ENCODE peak calls at places on chromosome 18, in seven cellular contexts. L, C, A, M, Z, X and N are unnamed samples.

GRCh38 chr18:8238507-8238906 is 370.7 kb upstream of the RAB12 start:
- DNase-seq in X (no peak), C (peak), L (peak), Z (no peak), M (peak), A (peak), N (no peak)

GRCh38 chr18:61635901-61636528 is 256.8 kb downstream of the RNF152 start:
- DNase-seq in X (no peak), C (peak), A (peak), Z (peak), M (peak), L (peak), N (peak)

GRCh38 chr18:45662468-45662867 is 47.2 kb downstream of the SLC14A2 start:
- DNase-seq in M (peak), Z (no peak), L (no peak), C (peak), A (no peak), X (no peak), N (no peak)

GRCh38 chr18:80023173-80023572 is 11.1 kb upstream of the RBFA start:
- DNase-seq in M (no peak), C (no peak), X (no peak), A (peak), Z (no peak), L (no peak), N (no peak)

GRCh38 chr18:47754311-47755101 is 176.0 kb downstream of the SMAD2 start:
- DNase-seq in A (peak), M (peak), X (peak), L (peak), C (peak), Z (peak), N (peak)

GRCh38 chr18:28189400-28190239 is 12.7 kb upstream of the CDH2 start:
- DNase-seq in C (peak), L (peak), A (peak), X (no peak), M (peak), Z (no peak), N (peak)

GRCh38 chr18:36732264-36732663 is 96.5 kb downstream of the TPGS2 start:
- DNase-seq in X (no peak), M (no peak), Z (no peak), A (no peak), L (no peak), C (no peak), N (no peak)

GRCh38 chr18:53843113-53843512 is 381.4 kb downstream of the MBD2 start:
- DNase-seq in X (no peak), A (no peak), M (no peak), C (no peak), Z (no peak), L (no peak), N (no peak)

GRCh38 chr18:76686737-76687231 is 135.6 kb upstream of the ZNF236 start:
- DNase-seq in A (peak), X (peak), M (peak), L (peak), Z (peak), C (peak), N (peak)

GRCh38 chr18:950882-951539 is 46.3 kb downstream of the ADCYAP1 start:
- DNase-seq in M (no peak), Z (no peak), C (no peak), X (no peak), A (no peak), L (no peak), N (no peak)

GRCh38 chr18:79503406-79503805 is 107.7 kb downstream of the NFATC1 start:
- DNase-seq in C (no peak), M (no peak), L (no peak), Z (no peak), X (no peak), A (no peak), N (no peak)

GRCh38 chr18:59715966-59716369 is 18.7 kb upstream of the CCBE1 start:
- DNase-seq in Z (no peak), X (no peak), M (peak), C (peak), L (no peak), A (no peak), N (no peak)

GRCh38 chr18:80254971-80255500 is 7.7 kb upstream of the PARD6G start:
- DNase-seq in X (no peak), L (no peak), M (no peak), Z (no peak), C (no peak), A (no peak), N (no peak)

GRCh38 chr18:44521673-44522032 is 159.0 kb upstream of the SETBP1 start:
- DNase-seq in C (no peak), A (no peak), X (no peak), L (no peak), Z (no peak), M (no peak), N (no peak)

GRCh38 chr18:22198163-22198562 is 28.8 kb downstream of the GATA6 start:
- DNase-seq in X (no peak), A (no peak), Z (no peak), L (no peak), C (no peak), M (no peak), N (no peak)

GRCh38 chr18:36499938-36500337 is 202.4 kb downstream of the FHOD3 start:
- DNase-seq in A (peak), M (peak), Z (no peak), C (no peak), L (no peak), X (no peak), N (no peak)

GRCh38 chr18:31225668-31226067 is 63.0 kb upstream of the DSC1 start:
- DNase-seq in Z (peak), C (peak), M (peak), A (no peak), L (no peak), X (no peak), N (no peak)

GRCh38 chr18:79458917-79459803 is 63.4 kb downstream of the NFATC1 start:
- DNase-seq in C (no peak), A (no peak), M (no peak), L (no peak), X (peak), Z (no peak), N (no peak)

GRCh38 chr18:63676927-63677326 is 15.2 kb upstream of the SERPINB3 start:
- DNase-seq in A (no peak), L (no peak), X (no peak), M (no peak), C (no peak), Z (no peak), N (no peak)

GRCh38 chr18:29749699-29750098 is 1292.8 kb downstream of the DSC3 start:
- DNase-seq in A (no peak), M (peak), C (peak), X (no peak), L (peak), Z (no peak), N (no peak)

GRCh38 chr18:29063346-29063745 is 886.4 kb upstream of the CDH2 start:
- DNase-seq in M (no peak), X (no peak), L (no peak), A (no peak), C (no peak), Z (no peak), N (no peak)

GRCh38 chr18:31700990-31701389 is 16.6 kb upstream of the B4GALT6 start:
- DNase-seq in A (no peak), Z (no peak), L (no peak), C (no peak), X (no peak), M (no peak), N (no peak)

GRCh38 chr18:41940506-41941215 is 14.4 kb upstream of the PIK3C3 start:
- DNase-seq in A (no peak), C (peak), M (peak), Z (no peak), L (peak), X (no peak), N (no peak)

GRCh38 chr18:63564021-63564420 is 21.9 kb downstream of the SERPINB12 start:
- DNase-seq in Z (no peak), M (no peak), X (no peak), A (no peak), L (no peak), C (no peak), N (no peak)

GRCh38 chr18:36075862-36076587 is 8.7 kb upstream of the RPRD1A start:
- DNase-seq in M (peak), C (peak), A (peak), L (peak), Z (no peak), X (no peak), N (no peak)

GRCh38 chr18:22179174-22179573 is 9.8 kb downstream of the GATA6 start:
- DNase-seq in A (no peak), M (peak), L (peak), Z (no peak), X (no peak), C (peak), N (no peak)

GRCh38 chr18:55405655-55406373 is 182.2 kb downstream of the TCF4 start:
- DNase-seq in Z (peak), M (peak), C (peak), A (no peak), L (peak), X (no peak), N (peak)

GRCh38 chr18:711330-711692 is 1.1 kb downstream of the ENOSF1 start:
- DNase-seq in M (no peak), L (no peak), Z (no peak), A (no peak), C (no peak), X (no peak), N (peak)

GRCh38 chr18:55286257-55286825 is 301.7 kb downstream of the TCF4 start:
- DNase-seq in L (no peak), C (no peak), X (no peak), Z (no peak), M (no peak), A (no peak), N (no peak)

GRCh38 chr18:75214766-75215515 is 4.3 kb downstream of the TSHZ1 start:
- DNase-seq in M (no peak), Z (no peak), A (no peak), X (no peak), C (no peak), L (peak), N (no peak)

GRCh38 chr18:8762968-8763367 is 57.6 kb downstream of the MTCL1 start:
- DNase-seq in M (no peak), L (no peak), A (no peak), C (no peak), Z (no peak), X (no peak), N (no peak)

GRCh38 chr18:32607816-32608215 is 137.1 kb upstream of the GAREM1 start:
- DNase-seq in Z (no peak), A (no peak), L (no peak), C (no peak), X (no peak), M (no peak), N (no peak)

GRCh38 chr18:5197032-5197434 is at the start of gene AKAIN1:
- DNase-seq in X (no peak), C (peak), M (peak), Z (peak), L (peak), A (no peak), N (peak)

GRCh38 chr18:58038063-58038462 is 6.0 kb upstream of the NEDD4L start:
- DNase-seq in Z (no peak), C (no peak), X (no peak), M (no peak), L (no peak), A (peak), N (no peak)

GRCh38 chr18:58034370-58034769 is 9.7 kb upstream of the NEDD4L start:
- DNase-seq in M (no peak), Z (no peak), L (no peak), X (no peak), C (no peak), A (no peak), N (no peak)

GRCh38 chr18:58041633-58042032 is 2.4 kb upstream of the NEDD4L start:
- DNase-seq in C (no peak), Z (no peak), M (peak), X (no peak), A (peak), L (peak), N (no peak)

GRCh38 chr18:58042826-58043362 is 1.1 kb upstream of the NEDD4L start:
- DNase-seq in A (peak), Z (no peak), M (peak), C (no peak), X (no peak), L (no peak), N (no peak)

GRCh38 chr18:58037163-58037562 is 6.9 kb upstream of the NEDD4L start:
- DNase-seq in X (no peak), L (no peak), C (no peak), A (no peak), M (no peak), Z (no peak), N (no peak)
- TF ChIP-seq CTCF in X (no peak), L (no peak), C (no peak), A (no peak), M (no peak), Z (no peak), N (no peak)

DNA sequence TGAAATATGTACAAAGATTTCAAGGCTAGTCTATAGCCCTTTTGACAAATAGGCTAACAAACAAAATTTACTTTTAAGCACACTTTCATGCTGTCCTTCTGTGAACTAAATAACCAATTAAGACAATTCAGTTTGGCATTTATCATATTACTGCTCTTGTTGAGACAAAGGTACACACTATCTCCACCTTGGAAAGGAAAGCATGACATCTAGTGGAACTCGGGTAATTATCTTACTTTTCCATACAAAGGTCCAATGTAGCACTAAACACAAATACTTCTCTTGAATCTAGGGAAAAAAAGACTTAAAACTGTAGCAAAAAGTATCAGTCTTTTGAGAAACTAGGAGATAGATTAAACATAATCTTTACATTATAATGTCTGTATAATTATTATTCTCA is 125.0 kb upstream of the CD226 start:
- DNase-seq in A (no peak), L (peak), X (no peak), Z (no peak), C (peak), M (peak), N (no peak)
- TF ChIP-seq CTCF in A (no peak), L (peak), X (peak), Z (no peak), C (peak), M (peak), N (no peak)

GRCh38 chr18:52582516-52582915 is 242.5 kb downstream of the DCC start:
- DNase-seq in Z (no peak), A (no peak), X (no peak), C (no peak), M (no peak), L (no peak), N (no peak)
- TF ChIP-seq CTCF in Z (no peak), A (no peak), X (no peak), C (no peak), M (no peak), L (no peak), N (no peak)

DNA sequence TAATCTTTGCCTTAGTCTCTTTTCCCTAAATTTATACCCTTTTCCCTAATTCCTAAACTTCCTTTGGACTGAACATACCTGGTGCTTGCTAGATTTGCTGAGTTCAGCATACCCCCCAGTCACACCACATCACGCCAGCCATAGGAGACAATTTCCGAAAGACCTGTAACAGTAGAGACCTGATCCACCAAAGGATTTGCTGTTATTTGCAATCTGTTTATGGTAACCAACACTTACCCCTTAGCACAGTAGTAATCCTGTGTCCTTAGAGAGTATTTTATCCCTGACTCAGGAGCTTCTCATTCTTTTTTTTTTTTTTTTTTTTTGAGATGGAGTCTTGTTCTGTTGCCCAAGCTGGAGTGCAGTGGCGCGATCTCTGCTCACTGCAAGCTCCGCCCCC is 8.6 kb downstream of the PSMG2 start:
- DNase-seq in C (no peak), L (no peak), A (no peak), X (peak), Z (no peak), M (no peak), N (no peak)
- TF ChIP-seq CTCF in C (no peak), L (no peak), A (no peak), X (no peak), Z (no peak), M (no peak), N (no peak)

GRCh38 chr18:26206488-26206887 is 19.8 kb upstream of the TAF4B start:
- DNase-seq in A (no peak), L (no peak), Z (no peak), X (no peak), C (no peak), M (no peak), N (no peak)

GRCh38 chr18:26207937-26208336 is 18.3 kb upstream of the TAF4B start:
- DNase-seq in M (no peak), A (no peak), C (no peak), X (no peak), Z (no peak), L (no peak), N (no peak)

GRCh38 chr18:26210147-26210546 is 16.1 kb upstream of the TAF4B start:
- DNase-seq in X (no peak), Z (no peak), L (no peak), A (no peak), C (no peak), M (no peak), N (no peak)

GRCh38 chr18:26205318-26205717 is 20.9 kb upstream of the TAF4B start:
- DNase-seq in Z (no peak), X (no peak), C (no peak), M (no peak), A (no peak), L (no peak), N (no peak)

DNA sequence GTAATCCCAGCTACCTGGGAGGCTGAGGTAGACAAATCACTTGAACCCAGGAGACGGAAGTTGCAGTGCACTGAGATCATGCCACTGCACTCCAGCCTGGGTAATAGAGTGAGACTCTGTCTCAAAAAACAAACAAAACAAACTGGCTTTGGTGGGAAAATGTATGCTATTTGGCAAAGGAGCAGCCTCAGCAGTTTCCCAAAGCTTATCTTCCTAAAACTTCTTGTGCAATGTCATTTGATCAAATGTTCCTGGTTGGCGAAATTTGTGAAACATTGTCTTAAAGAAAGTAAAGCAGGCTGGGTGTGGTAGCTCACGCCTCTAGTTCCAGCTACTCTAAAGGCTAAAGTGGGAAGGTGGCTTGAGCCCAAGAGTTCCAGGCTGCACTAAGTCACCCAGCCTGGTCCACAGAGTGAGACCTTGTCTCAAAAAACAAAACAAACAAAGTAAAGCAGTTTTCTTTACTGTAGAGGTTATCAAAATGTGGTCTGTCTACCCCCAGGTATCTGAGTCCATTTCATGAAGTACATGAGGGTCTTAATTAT is 17.3 kb upstream of the TAF4B start:
- DNase-seq in Z (no peak), L (no peak), X (no peak), M (no peak), C (no peak), A (no peak), N (no peak)
- TF ChIP-seq CTCF in Z (no peak), L (no peak), X (no peak), M (no peak), C (no peak), A (no peak), N (no peak)

GRCh38 chr18:73136134-73136533 is 268.3 kb upstream of the NETO1 start:
- DNase-seq in X (no peak), L (peak), C (peak), A (peak), M (no peak), Z (no peak), N (no peak)
- TF ChIP-seq CTCF in X (peak), L (peak), C (peak), A (no peak), M (no peak), Z (no peak), N (peak)

DNA sequence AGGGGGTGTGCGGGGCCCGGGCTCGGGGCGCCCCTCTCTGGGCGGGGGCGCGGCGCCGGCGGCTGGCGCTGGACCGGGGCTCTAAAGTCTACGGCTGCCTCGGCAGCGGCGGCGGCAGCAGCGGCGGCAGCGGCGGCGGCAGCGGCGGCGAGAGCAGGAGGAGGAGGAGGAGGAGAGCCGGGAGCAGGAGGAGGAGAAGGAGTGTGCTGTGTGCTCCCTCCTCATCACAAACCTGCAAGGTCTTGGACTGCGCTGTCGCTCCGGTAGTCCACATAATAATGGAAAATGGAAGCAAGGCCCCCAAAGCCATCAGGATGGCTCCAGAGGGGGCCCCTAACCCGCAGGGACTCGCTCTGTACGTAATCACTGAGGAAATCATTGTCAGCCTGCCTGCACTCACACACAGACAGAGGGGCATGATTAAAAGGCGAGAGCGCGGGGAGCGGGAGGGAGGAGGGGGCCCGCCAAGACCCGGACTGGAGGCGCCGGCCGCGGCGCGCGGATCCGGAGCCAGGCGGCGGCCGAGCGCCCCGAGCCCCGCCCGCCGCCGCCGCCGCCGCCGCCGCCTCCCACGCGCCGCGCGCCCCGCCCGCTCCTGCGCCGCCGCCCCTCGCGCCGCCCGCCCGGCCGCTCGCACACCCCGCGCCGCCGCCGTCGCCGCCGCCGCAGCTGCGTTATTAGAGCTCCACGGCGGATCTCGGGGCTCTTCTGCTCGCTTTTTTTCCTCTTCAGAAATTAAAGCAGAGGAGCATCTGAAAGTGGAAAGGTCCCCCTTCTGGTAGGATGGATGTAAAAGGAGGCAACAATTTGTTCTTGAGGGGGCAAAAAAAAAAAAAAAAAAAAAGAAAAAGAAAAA is at the start of gene ZNF521:
- DNase-seq in A (peak), Z (peak), C (peak), L (peak), M (peak), X (peak), N (peak)
- TF ChIP-seq CTCF in A (no peak), Z (no peak), C (peak), L (peak), M (peak), X (no peak), N (no peak)

GRCh38 chr18:34322365-34323289 is 97.9 kb upstream of the NOL4 start:
- DNase-seq in X (no peak), M (peak), C (peak), L (peak), A (peak), Z (peak), N (peak)
- TF ChIP-seq CTCF in X (peak), M (peak), C (peak), L (peak), A (peak), Z (peak), N (peak)